ENCODE peak calls at places on chromosomes 5 and 9, in nine cellular contexts. R is ELR; L is NCI-H748 treated with DMSO at 0.1 percent for 48 hours; F is fibroblast of the aortic adventitia; H is heart left ventricle; B is stimulated activated CD8-positive, alpha-beta memory T cell treated with anti-CD3 and anti-CD28 coated beads, Interleukin-2, amount 100 ng/mL, for 48 hours; Y is CD8-positive, alpha-beta memory T cell; V is midbrain; O is A172. E is an unnamed sample.

GRCh38 chr9:116087751-116088194 is 65.8 kb upstream of the PAPPA start:
- DNase-seq in R (peak; percentile 77), L (peak; percentile 18), F (peak; percentile 91), H (no peak), B (no peak), Y (no peak), V (no peak), O (peak; percentile 77), E (no peak)

GRCh38 chr5:74632947-74633356 is 7.6 kb downstream of the ENC1 start:
- DNase-seq in R (peak; percentile 94), L (no peak), F (peak; percentile 9), H (no peak), B (no peak), Y (no peak), V (no peak), O (peak; percentile 61), E (no peak)

GRCh38 chr5:7755958-7756357 is 95.0 kb downstream of the CFAP90 start:
- DNase-seq in R (no peak), L (no peak), F (no peak), H (no peak), B (no peak), Y (no peak), V (no peak), O (no peak), E (no peak)

GRCh38 chr9:83472221-83472665 is 66.0 kb downstream of the FRMD3 start:
- DNase-seq in R (peak; percentile 92), L (no peak), F (peak; percentile 27), H (no peak), B (no peak), Y (no peak), V (no peak), O (peak; percentile 85), E (no peak)

GRCh38 chr9:107240260-107240659 is 42.8 kb upstream of the RAD23B start:
- DNase-seq in R (no peak), L (no peak), F (no peak), H (no peak), B (no peak), Y (no peak), V (no peak), O (no peak), E (no peak)

GRCh38 chr9:68416891-68417570 is 60.6 kb downstream of the PGM5 start:
- DNase-seq in R (peak; percentile 40), L (no peak), F (no peak), H (no peak), B (no peak), Y (no peak), V (no peak), O (no peak), E (no peak)

GRCh38 chr5:139848508-139849100 is 53.0 kb downstream of the PSD2 start:
- DNase-seq in R (no peak), L (no peak), F (no peak), H (peak; percentile 39), B (no peak), Y (peak; percentile 16), V (no peak), O (no peak), E (peak; percentile 48)

GRCh38 chr5:10467281-10468198 is 25.9 kb downstream of the ROPN1L start:
- DNase-seq in R (peak; percentile 70), L (no peak), F (peak; percentile 47), H (no peak), B (no peak), Y (no peak), V (no peak), O (peak; percentile 74), E (no peak)

GRCh38 chr5:144774247-144774646 is 603.6 kb downstream of the KCTD16 start:
- DNase-seq in R (no peak), L (no peak), F (no peak), H (no peak), B (no peak), Y (no peak), V (no peak), O (no peak), E (no peak)

GRCh38 chr5:141883184-141883947 is 5.2 kb upstream of the PCDH1 start:
- DNase-seq in R (peak; percentile 32), L (no peak), F (peak; percentile 32), H (peak; percentile 47), B (no peak), Y (no peak), V (peak; percentile 66), O (no peak), E (no peak)

GRCh38 chr5:956941-957729 is 51.5 kb upstream of the NKD2 start:
- DNase-seq in R (peak; percentile 85), L (no peak), F (peak; percentile 95), H (no peak), B (peak; percentile 39), Y (no peak), V (no peak), O (peak; percentile 94), E (no peak)

GRCh38 chr9:7216004-7216821 is 458.4 kb downstream of the KDM4C start:
- DNase-seq in R (peak; percentile 32), L (no peak), F (peak; percentile 41), H (no peak), B (peak; percentile 37), Y (no peak), V (no peak), O (peak; percentile 49), E (no peak)

GRCh38 chr5:173581408-173582197 is 34.8 kb downstream of the BOD1 start:
- DNase-seq in R (peak; percentile 53), L (no peak), F (peak; percentile 33), H (no peak), B (peak; percentile 32), Y (peak; percentile 5), V (peak; percentile 31), O (no peak), E (no peak)

GRCh38 chr9:19994296-19994695 is 205.5 kb upstream of the SLC24A2 start:
- DNase-seq in R (peak; percentile 66), L (no peak), F (no peak), H (no peak), B (no peak), Y (no peak), V (no peak), O (peak; percentile 89), E (no peak)

GRCh38 chr9:5899292-5899691 is 8.6 kb downstream of the MLANA start:
- DNase-seq in R (peak; percentile 13), L (no peak), F (no peak), H (no peak), B (no peak), Y (no peak), V (no peak), O (no peak), E (no peak)

GRCh38 chr5:169512385-169512784 is 71.2 kb upstream of the SPDL1 start:
- DNase-seq in R (no peak), L (no peak), F (no peak), H (no peak), B (no peak), Y (no peak), V (no peak), O (no peak), E (no peak)

GRCh38 chr9:133990366-133991210 is 1.5 kb downstream of the VAV2 start:
- DNase-seq in R (peak; percentile 92), L (peak; percentile 26), F (peak; percentile 67), H (peak; percentile 52), B (no peak), Y (no peak), V (no peak), O (peak; percentile 84), E (no peak)

GRCh38 chr5:65874241-65874640 is 52.1 kb upstream of the ERBIN start:
- DNase-seq in R (peak; percentile 80), L (no peak), F (peak; percentile 66), H (no peak), B (no peak), Y (no peak), V (no peak), O (peak; percentile 60), E (no peak)

GRCh38 chr5:99060306-99061261 is 131.8 kb upstream of the CHD1 start:
- DNase-seq in R (peak; percentile 81), L (peak; percentile 59), F (peak; percentile 81), H (peak; percentile 61), B (peak; percentile 74), Y (peak; percentile 83), V (peak; percentile 72), O (peak; percentile 68), E (peak; percentile 85)

GRCh38 chr9:91954841-91955471 is 4.9 kb upstream of the ROR2 start:
- DNase-seq in R (peak; percentile 74), L (peak; percentile 72), F (peak; percentile 73), H (peak; percentile 50), B (no peak), Y (no peak), V (peak; percentile 5), O (peak; percentile 76), E (no peak)

GRCh38 chr5:180289433-180289832 is 2.5 kb downstream of the MAPK9 start:
- DNase-seq in R (no peak), L (no peak), F (no peak), H (no peak), B (no peak), Y (no peak), V (no peak), O (no peak), E (no peak)

GRCh38 chr9:128124873-128125574 is 2.5 kb downstream of the PTGES2 start:
- DNase-seq in R (peak; percentile 72), L (peak; percentile 3), F (peak; percentile 57), H (peak; percentile 66), B (peak; percentile 33), Y (peak; percentile 31), V (peak; percentile 29), O (no peak), E (no peak)

GRCh38 chr5:55668356-55668755 is 43.8 kb downstream of the SLC38A9 start:
- DNase-seq in R (peak; percentile 93), L (no peak), F (peak; percentile 88), H (no peak), B (no peak), Y (no peak), V (no peak), O (peak; percentile 69), E (no peak)

GRCh38 chr5:57174850-57175525 is 1.1 kb downstream of the GPBP1 start:
- DNase-seq in R (no peak), L (peak; percentile 43), F (peak; percentile 2), H (no peak), B (no peak), Y (no peak), V (peak; percentile 75), O (no peak), E (no peak)

GRCh38 chr5:22521521-22521920 is 331.6 kb downstream of the CDH12 start:
- DNase-seq in R (no peak), L (no peak), F (no peak), H (no peak), B (no peak), Y (no peak), V (no peak), O (no peak), E (no peak)

GRCh38 chr9:98316445-98317133 is 61.1 kb upstream of the TBC1D2 start:
- DNase-seq in R (no peak), L (no peak), F (no peak), H (no peak), B (no peak), Y (no peak), V (no peak), O (no peak), E (no peak)

GRCh38 chr9:7273575-7273974 is 515.8 kb downstream of the KDM4C start:
- DNase-seq in R (peak; percentile 15), L (no peak), F (peak; percentile 4), H (peak; percentile 32), B (no peak), Y (no peak), V (peak; percentile 52), O (no peak), E (no peak)

GRCh38 chr9:98787766-98788335 is 8.5 kb downstream of the ANKS6 start:
- DNase-seq in R (no peak), L (no peak), F (no peak), H (no peak), B (no peak), Y (no peak), V (no peak), O (no peak), E (no peak)

E was measured in naive thymus-derived CD8-positive, alpha-beta T cell.